ENCODE peak calls at places on chromosome 12, in five cellular contexts. B is H4; A is activated T-cell treated with anti-CD3 and anti-CD28 coated beads, Interleukin-2, amount 50 U/mL, for 1 hour; K is fibroblast of the aortic adventitia; T is SK-N-SH. C is an unnamed sample.

GRCh38 chr12:4270670-4271432 is 2.7 kb upstream of the CCND2 start:
- DNase-seq in B (no peak), K (no peak), T (peak), A (peak), C (no peak)

GRCh38 chr12:128817115-128818015 is 6.4 kb downstream of the SLC15A4 start:
- DNase-seq in T (peak), K (peak), B (peak), A (no peak), C (no peak)

GRCh38 chr12:130878193-130879185 is 6.6 kb downstream of the RAN start:
- DNase-seq in B (no peak), A (no peak), T (no peak), K (no peak), C (peak)

GRCh38 chr12:46891306-46891705 is 65.5 kb upstream of the SLC38A4 start:
- DNase-seq in B (no peak), T (no peak), K (peak), A (no peak), C (no peak)

GRCh38 chr12:18284461-18284860 is 23.1 kb downstream of the PIK3C2G start:
- DNase-seq in B (no peak), A (no peak), T (no peak), K (peak), C (no peak)

GRCh38 chr12:6606331-6607131 is 648 bp downstream of the CHD4 start:
- DNase-seq in T (peak), B (no peak), K (no peak), A (peak), C (peak)

GRCh38 chr12:76303365-76303764 is 44.9 kb downstream of the BBS10 start:
- DNase-seq in T (no peak), B (no peak), A (no peak), K (no peak), C (no peak)

GRCh38 chr12:1500095-1500801 is 94.1 kb downstream of the FBXL14 start:
- DNase-seq in T (no peak), B (peak), K (peak), A (no peak), C (peak)

GRCh38 chr12:14999421-15000047 is 26.7 kb downstream of the PDE6H start:
- DNase-seq in B (no peak), A (no peak), T (no peak), K (peak), C (no peak)

GRCh38 chr12:97167598-97167997 is 260.5 kb downstream of the NEDD1 start:
- DNase-seq in K (no peak), T (no peak), B (no peak), A (no peak), C (no peak)

GRCh38 chr12:49827351-49828099 is 688 bp downstream of the NCKAP5L start:
- DNase-seq in K (peak), A (peak), T (peak), B (peak), C (peak)

GRCh38 chr12:58067610-58068387 is 126.4 kb downstream of the ATP23 start:
- DNase-seq in T (no peak), K (peak), A (no peak), B (peak), C (no peak)

GRCh38 chr12:72346331-72346944 is 74.3 kb downstream of the TRHDE start:
- DNase-seq in A (no peak), K (peak), T (peak), B (peak), C (peak)

GRCh38 chr12:2902287-2902880 is 11.7 kb downstream of the TULP3 start:
- DNase-seq in T (peak), B (no peak), K (peak), A (no peak), C (peak)

GRCh38 chr12:106841471-106842302 is 67.2 kb downstream of the RIC8B start:
- DNase-seq in B (peak), A (no peak), K (peak), T (peak), C (peak)

GRCh38 chr12:121579190-121579791 is 1.5 kb downstream of the KDM2B start:
- DNase-seq in B (no peak), K (no peak), A (peak), T (peak), C (no peak)

GRCh38 chr12:111841236-111841749 is 735 bp upstream of the MAPKAPK5 start:
- DNase-seq in A (no peak), T (peak), K (no peak), B (no peak), C (no peak)

GRCh38 chr12:124188561-124189405 is 106.1 kb upstream of the RFLNA start:
- DNase-seq in T (no peak), K (no peak), A (no peak), B (no peak), C (no peak)

GRCh38 chr12:33322519-33322918 is 117.1 kb downstream of the SYT10 start:
- DNase-seq in K (no peak), T (no peak), B (no peak), A (no peak), C (peak)

GRCh38 chr12:89542912-89543592 is 17.2 kb upstream of the POC1B start:
- DNase-seq in T (peak), K (peak), B (peak), A (peak), C (peak)

GRCh38 chr12:101920906-101921305 is 43.5 kb downstream of the DRAM1 start:
- DNase-seq in A (no peak), K (peak), B (no peak), T (no peak), C (no peak)

GRCh38 chr12:98973395-98973794 is 328.3 kb downstream of the APAF1 start:
- DNase-seq in T (no peak), K (peak), A (no peak), B (peak), C (no peak)

GRCh38 chr12:3464561-3464960 is 26.4 kb upstream of the PRMT8 start:
- DNase-seq in A (no peak), B (no peak), T (no peak), K (no peak), C (no peak)

GRCh38 chr12:65720739-65721138 is 103.5 kb upstream of the HMGA2 start:
- DNase-seq in T (no peak), B (peak), K (no peak), A (no peak), C (no peak)

GRCh38 chr12:38934078-38934584 is 28.7 kb upstream of the CPNE8 start:
- DNase-seq in A (no peak), B (no peak), T (no peak), K (no peak), C (no peak)

GRCh38 chr12:98727196-98727595 is 82.1 kb downstream of the APAF1 start:
- DNase-seq in K (no peak), B (no peak), A (no peak), T (no peak), C (no peak)

GRCh38 chr12:108826807-108827721 is 30.3 kb downstream of the SSH1 start:
- DNase-seq in B (no peak), A (no peak), K (peak), T (peak), C (peak)

GRCh38 chr12:120262852-120263724 is 2.4 kb downstream of the PXN start:
- DNase-seq in B (no peak), T (no peak), A (no peak), K (peak), C (no peak)

GRCh38 chr12:75661927-75662326 is 150.5 kb upstream of the KRR1 start:
- DNase-seq in A (no peak), B (no peak), K (peak), T (no peak), C (no peak)

GRCh38 chr12:101909646-101910045 is 32.3 kb downstream of the DRAM1 start:
- DNase-seq in A (no peak), T (no peak), K (no peak), B (no peak), C (no peak)

GRCh38 chr12:65194949-65195348 is 25.6 kb downstream of the LEMD3 start:
- DNase-seq in T (no peak), K (no peak), B (no peak), A (no peak), C (no peak)

GRCh38 chr12:57242329-57242690 is 8.7 kb downstream of the STAC3 start:
- DNase-seq in B (no peak), T (peak), K (no peak), A (no peak), C (no peak)